ENCODE peak calls at places on chromosomes 4 and X, in five cellular contexts. One of them, this sample, is unnamed.

GRCh38 chr4:165326831-165327210 is 648 bp upstream of the MSMO1 start:
- DNase-seq in GM23338: peak; percentile 61
- DNase-seq in transverse colon: peak; percentile 30
- DNase-seq in prostate gland: no peak
- DNase-seq in GM12878: no peak
- DNase-seq in this sample: peak; percentile 77

GRCh38 chrX:154478728-154479622 is at the start of gene LAGE3:
- DNase-seq in GM23338: peak; percentile 88
- DNase-seq in prostate gland: peak; percentile 87
- DNase-seq in GM12878: peak; percentile 64
- DNase-seq in transverse colon: peak; percentile 96
- DNase-seq in this sample: peak; percentile 97

GRCh38 chr4:128310266-128310697 is 22.7 kb upstream of the PGRMC2 start:
- DNase-seq in prostate gland: no peak
- DNase-seq in transverse colon: peak; percentile 40
- DNase-seq in GM12878: no peak
- DNase-seq in GM23338: peak; percentile 44
- DNase-seq in this sample: no peak

GRCh38 chr4:125837493-125838238 is 522.9 kb downstream of the FAT4 start:
- DNase-seq in GM12878: no peak
- DNase-seq in transverse colon: no peak
- DNase-seq in GM23338: no peak
- DNase-seq in prostate gland: no peak
- DNase-seq in this sample: no peak

GRCh38 chr4:27714073-27714472 is 853.4 kb downstream of the STIM2 start:
- DNase-seq in GM12878: no peak
- DNase-seq in transverse colon: no peak
- DNase-seq in prostate gland: no peak
- DNase-seq in GM23338: no peak
- DNase-seq in this sample: no peak

GRCh38 chr4:81052119-81053068 is 21.9 kb downstream of the BMP3 start:
- DNase-seq in GM23338: peak; percentile 87
- DNase-seq in GM12878: peak; percentile 91
- DNase-seq in transverse colon: peak; percentile 79
- DNase-seq in prostate gland: peak; percentile 27
- DNase-seq in this sample: no peak

GRCh38 chr4:173626277-173626676 is 96.2 kb upstream of the HAND2 start:
- DNase-seq in GM23338: no peak
- DNase-seq in GM12878: no peak
- DNase-seq in transverse colon: no peak
- DNase-seq in prostate gland: no peak
- DNase-seq in this sample: no peak

GRCh38 chrX:12970691-12971202 is 4.2 kb upstream of the TMSB4X start:
- DNase-seq in prostate gland: no peak
- DNase-seq in GM23338: peak; percentile 70
- DNase-seq in GM12878: peak; percentile 55
- DNase-seq in transverse colon: no peak
- DNase-seq in this sample: peak; percentile 64

GRCh38 chr4:77481856-77482255 is 123.8 kb upstream of the CXCL13 start:
- DNase-seq in GM23338: no peak
- DNase-seq in transverse colon: no peak
- DNase-seq in prostate gland: no peak
- DNase-seq in GM12878: no peak
- DNase-seq in this sample: no peak

GRCh38 chrX:42920752-42921151 is 142.8 kb upstream of the PPP1R2C start:
- DNase-seq in GM12878: no peak
- DNase-seq in transverse colon: no peak
- DNase-seq in GM23338: no peak
- DNase-seq in prostate gland: no peak
- DNase-seq in this sample: no peak

DNA sequence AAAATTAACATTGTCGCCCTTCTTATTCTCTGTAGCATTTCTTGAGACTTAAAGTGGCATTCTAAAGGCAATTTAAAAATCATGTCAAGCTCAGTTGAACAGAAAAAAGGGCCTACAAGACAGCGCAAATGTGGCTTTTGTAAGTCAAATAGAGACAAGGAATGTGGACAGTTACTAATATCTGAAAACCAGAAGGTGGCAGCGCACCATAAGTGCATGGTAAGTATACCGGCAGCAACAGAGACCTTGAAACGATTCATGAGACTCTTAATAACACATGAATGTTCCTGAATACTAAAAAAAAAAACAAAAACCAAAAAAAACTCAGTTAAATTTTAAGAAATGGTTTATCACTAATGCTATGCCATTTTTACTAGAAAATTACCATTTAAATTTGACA is 82.4 kb upstream of the HPRT1 start:
- DNase-seq in GM23338: no peak
- DNase-seq in GM12878: no peak
- DNase-seq in prostate gland: peak; percentile 6
- DNase-seq in transverse colon: no peak
- DNase-seq in this sample: no peak
- H3K27ac ChIP-seq in GM23338: no peak overlapping the region
- H3K27ac ChIP-seq in GM12878: no peak overlapping the region
- H3K27ac ChIP-seq in prostate gland: no peak overlapping the region
- H3K27ac ChIP-seq in transverse colon: no peak overlapping the region
- H3K27ac ChIP-seq in this sample: no peak overlapping the region

DNA sequence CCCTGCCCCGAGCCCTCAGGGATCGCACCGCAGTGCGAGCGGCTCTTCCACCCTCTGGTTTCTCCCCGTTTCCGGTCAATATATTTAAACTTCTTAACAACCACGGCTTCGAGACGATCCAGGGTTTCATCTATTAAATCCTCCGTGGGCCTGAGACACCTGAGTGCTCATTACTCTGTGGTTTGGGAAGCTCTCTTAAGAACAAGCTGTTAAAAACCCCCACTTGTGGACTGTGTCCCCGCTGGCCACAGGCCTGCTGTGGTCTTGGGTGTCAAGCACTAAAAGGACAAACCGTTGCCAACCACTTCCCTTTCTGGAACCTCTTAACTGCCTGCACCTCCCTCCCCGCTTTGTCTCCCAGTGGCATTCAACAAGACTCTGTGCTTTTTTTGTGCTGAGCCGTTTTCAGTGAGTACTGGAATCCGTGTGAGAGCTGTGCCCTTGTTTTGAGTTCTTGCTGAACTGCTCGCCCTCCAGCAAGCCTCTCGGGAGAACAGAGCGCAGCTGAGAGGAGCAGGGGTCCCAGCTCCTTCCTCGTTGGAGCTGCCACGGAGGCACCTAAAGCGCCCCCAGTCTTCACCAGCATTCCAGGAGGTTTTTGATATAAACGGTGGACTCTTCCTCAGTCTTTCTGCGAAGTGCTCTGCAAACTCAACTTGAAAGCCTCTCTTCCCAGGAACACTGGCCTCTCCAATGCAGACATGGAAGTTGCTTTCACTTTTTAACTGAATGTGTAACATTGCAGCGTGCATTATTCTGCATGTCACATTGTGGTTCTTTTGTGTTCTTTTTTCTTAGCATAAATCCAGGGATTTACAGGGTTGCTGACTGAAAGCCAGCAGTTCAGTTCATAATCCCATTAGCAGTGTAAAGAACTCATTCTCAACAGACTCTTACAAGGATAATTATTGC is 706 bp upstream of the IGFBP7 start:
- DNase-seq in prostate gland: peak; percentile 29
- DNase-seq in GM12878: no peak
- DNase-seq in transverse colon: peak; percentile 30
- DNase-seq in GM23338: peak; percentile 69
- DNase-seq in this sample: peak; percentile 79
- TF ChIP-seq POLR2AphosphoS5 in prostate gland: no peak
- TF ChIP-seq POLR2AphosphoS5 in GM12878: no peak
- TF ChIP-seq POLR2AphosphoS5 in transverse colon: no peak
- TF ChIP-seq POLR2AphosphoS5 in GM23338: no peak
- TF ChIP-seq POLR2AphosphoS5 in this sample: peak; percentile 37

DNA sequence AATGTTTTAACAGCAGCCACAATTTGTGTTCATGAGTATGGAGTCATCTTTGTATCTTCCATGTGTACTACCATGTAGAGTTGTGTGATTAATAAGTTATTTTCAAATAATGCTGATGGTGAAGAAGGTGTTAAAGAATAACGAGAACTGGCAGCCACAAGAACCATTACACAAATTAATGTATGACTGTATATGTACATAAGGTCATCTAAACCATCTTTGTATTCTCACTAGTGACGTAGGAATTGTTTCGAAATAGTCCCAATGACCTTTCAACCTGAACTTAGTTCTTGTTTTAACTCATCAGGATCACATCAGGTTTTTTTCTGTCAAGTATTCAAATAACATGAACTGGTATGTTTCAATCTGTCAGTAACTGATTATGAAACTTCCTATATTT is 48.3 kb upstream of the NOCT start:
- DNase-seq in transverse colon: no peak
- DNase-seq in prostate gland: no peak
- DNase-seq in GM12878: peak; percentile 63
- DNase-seq in GM23338: no peak
- DNase-seq in this sample: no peak
- H3K4me1 ChIP-seq in transverse colon: no peaks in the 10 kb centered on the region
- H3K4me1 ChIP-seq in prostate gland: no peaks in the 10 kb centered on the region
- H3K4me1 ChIP-seq in GM12878: no peaks in the 10 kb centered on the region
- H3K4me1 ChIP-seq in GM23338: no peaks in the 10 kb centered on the region
- H3K4me1 ChIP-seq in this sample: no peaks in the 10 kb centered on the region

GRCh38 chr4:108244576-108244975 is 75.8 kb upstream of the LEF1 start:
- DNase-seq in GM23338: no peak
- DNase-seq in transverse colon: no peak
- DNase-seq in GM12878: no peak
- DNase-seq in prostate gland: no peak
- DNase-seq in this sample: no peak
- H3K27ac ChIP-seq in GM23338: no peak overlapping the region
- H3K27ac ChIP-seq in transverse colon: no peak overlapping the region
- H3K27ac ChIP-seq in GM12878: no peak overlapping the region
- H3K27ac ChIP-seq in prostate gland: no peak overlapping the region
- H3K27ac ChIP-seq in this sample: no peak overlapping the region

GRCh38 chr4:97144199-97144598 is 999.1 kb downstream of the STPG2 start:
- DNase-seq in GM23338: no peak
- DNase-seq in prostate gland: no peak
- DNase-seq in GM12878: no peak
- DNase-seq in transverse colon: no peak
- DNase-seq in this sample: no peak

GRCh38 chr4:97142405-97142804 is 1000.9 kb downstream of the STPG2 start:
- DNase-seq in GM12878: no peak
- DNase-seq in transverse colon: no peak
- DNase-seq in prostate gland: no peak
- DNase-seq in GM23338: no peak
- DNase-seq in this sample: no peak

GRCh38 chr4:97139796-97140195 is 1003.5 kb downstream of the STPG2 start:
- DNase-seq in transverse colon: no peak
- DNase-seq in GM23338: no peak
- DNase-seq in prostate gland: no peak
- DNase-seq in GM12878: no peak
- DNase-seq in this sample: no peak

DNA sequence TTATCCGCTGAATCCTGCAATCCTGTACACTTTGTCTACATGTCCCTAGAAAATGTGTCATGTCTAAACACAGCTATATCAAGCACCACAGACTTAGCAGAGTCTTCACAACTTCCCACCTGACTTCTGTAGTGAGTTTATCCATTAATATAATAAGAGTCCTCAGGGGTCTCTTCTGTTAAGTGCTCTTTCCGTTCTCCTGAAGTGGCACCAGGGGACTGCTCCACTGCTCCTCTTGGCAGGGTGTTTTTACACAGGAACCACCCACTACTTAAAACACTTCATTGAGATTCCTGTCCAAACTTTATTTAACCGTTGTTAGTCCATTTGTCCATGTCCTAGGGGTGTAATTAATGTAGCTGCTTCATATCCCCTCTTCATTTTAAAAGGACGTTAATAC is 1000.4 kb downstream of the STPG2 start:
- DNase-seq in prostate gland: no peak
- DNase-seq in transverse colon: no peak
- DNase-seq in GM12878: no peak
- DNase-seq in GM23338: no peak
- DNase-seq in this sample: no peak
- TF ChIP-seq POLR2AphosphoS5 in prostate gland: no peak
- TF ChIP-seq POLR2AphosphoS5 in transverse colon: no peak
- TF ChIP-seq POLR2AphosphoS5 in GM12878: no peak
- TF ChIP-seq POLR2AphosphoS5 in GM23338: no peak
- TF ChIP-seq POLR2AphosphoS5 in this sample: no peak

DNA sequence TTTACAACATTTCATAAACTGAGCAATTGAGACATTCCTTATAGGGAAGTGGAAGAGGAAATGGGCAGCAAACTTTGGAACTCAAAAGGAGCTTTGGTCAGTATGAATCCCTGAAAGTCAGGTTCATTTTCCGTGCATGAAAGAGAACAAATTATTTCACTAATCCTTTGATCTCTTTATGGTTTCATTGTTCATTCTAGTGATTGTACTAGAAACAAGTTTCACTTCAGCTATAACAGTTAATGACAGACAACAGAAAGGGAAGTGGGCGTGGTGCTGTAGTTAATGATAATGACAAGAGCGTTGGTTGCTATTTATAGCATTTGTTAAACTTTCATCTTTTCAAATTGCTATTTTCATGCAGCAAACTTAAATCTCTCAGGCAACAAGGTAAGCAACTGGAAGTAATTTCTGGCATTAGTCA is 98.3 kb downstream of the AREG start:
- DNase-seq in GM23338: no peak
- DNase-seq in transverse colon: no peak
- DNase-seq in prostate gland: no peak
- DNase-seq in GM12878: peak; percentile 9
- DNase-seq in this sample: no peak
- H3K4me1 ChIP-seq in GM23338: peaks cover 33% of the 10 kb centered on the region
- H3K4me1 ChIP-seq in transverse colon: peaks cover 68% of the 10 kb centered on the region
- H3K4me1 ChIP-seq in prostate gland: no peaks in the 10 kb centered on the region
- H3K4me1 ChIP-seq in GM12878: no peaks in the 10 kb centered on the region
- H3K4me1 ChIP-seq in this sample: peaks cover 5% of the 10 kb centered on the region

GRCh38 chrX:139804482-139804881 is 96.5 kb upstream of the MCF2 start:
- DNase-seq in GM23338: no peak
- DNase-seq in prostate gland: no peak
- DNase-seq in GM12878: no peak
- DNase-seq in transverse colon: no peak
- DNase-seq in this sample: no peak

GRCh38 chrX:139798701-139799100 is 90.7 kb upstream of the MCF2 start:
- DNase-seq in GM23338: no peak
- DNase-seq in prostate gland: no peak
- DNase-seq in transverse colon: no peak
- DNase-seq in GM12878: no peak
- DNase-seq in this sample: no peak

GRCh38 chrX:139802048-139802447 is 94.1 kb upstream of the MCF2 start:
- DNase-seq in GM12878: no peak
- DNase-seq in GM23338: no peak
- DNase-seq in prostate gland: no peak
- DNase-seq in transverse colon: no peak
- DNase-seq in this sample: no peak

GRCh38 chrX:139801397-139801813 is 93.4 kb upstream of the MCF2 start:
- DNase-seq in prostate gland: no peak
- DNase-seq in GM23338: no peak
- DNase-seq in transverse colon: no peak
- DNase-seq in GM12878: no peak
- DNase-seq in this sample: no peak

GRCh38 chrX:139803224-139803623 is 95.3 kb upstream of the MCF2 start:
- DNase-seq in GM12878: no peak
- DNase-seq in GM23338: no peak
- DNase-seq in transverse colon: no peak
- DNase-seq in prostate gland: no peak
- DNase-seq in this sample: no peak
- H3K27ac ChIP-seq in GM12878: no peak overlapping the region
- H3K27ac ChIP-seq in GM23338: no peak overlapping the region
- H3K27ac ChIP-seq in transverse colon: no peak overlapping the region
- H3K27ac ChIP-seq in prostate gland: no peak overlapping the region
- H3K27ac ChIP-seq in this sample: no peak overlapping the region

This sample was measured in spleen.